ENCODE peak calls at places on chromosomes 2 and 18, in six cellular contexts. D, M, A, L, Z and H are unnamed samples. For H3K36me3 and H3K4me1, the result is how much of the 10 kb centered on the place peaks cover.

GRCh38 chr2:62972601-62973000 is 78.0 kb upstream of the OTX1 start:
- DNase-seq in D (no peak), M (no peak), A (no peak), L (no peak), Z (no peak), H (no peak)

GRCh38 chr2:226581661-226582060 is 218.0 kb downstream of the IRS1 start:
- DNase-seq in D (no peak), M (no peak), A (no peak), L (no peak), Z (no peak), H (no peak)

GRCh38 chr18:7447629-7448028 is 119.5 kb upstream of the PTPRM start:
- DNase-seq in D (no peak), M (no peak), A (no peak), L (peak), Z (no peak), H (no peak)

GRCh38 chr2:9300829-9301453 is 94.3 kb downstream of the ASAP2 start:
- DNase-seq in D (no peak), M (no peak), A (no peak), L (peak), Z (no peak), H (no peak)

GRCh38 chr2:210654091-210654490 is 97.7 kb downstream of the CPS1 start:
- DNase-seq in D (no peak), M (no peak), A (no peak), L (no peak), Z (no peak), H (no peak)

GRCh38 chr18:74476154-74476553 is 19.0 kb upstream of the DIPK1C start:
- DNase-seq in D (no peak), M (no peak), A (peak), L (no peak), Z (no peak), H (peak)

GRCh38 chr2:66446178-66446860 is 11.4 kb downstream of the MEIS1 start:
- DNase-seq in D (no peak), M (no peak), A (peak), L (no peak), Z (no peak), H (peak)

GRCh38 chr2:129760669-129761068 is 218.8 kb upstream of the RAB6C start:
- DNase-seq in D (no peak), M (no peak), A (no peak), L (no peak), Z (no peak), H (no peak)

GRCh38 chr2:186891219-186891621 is 42.2 kb upstream of the ZSWIM2 start:
- DNase-seq in D (no peak), M (no peak), A (no peak), L (peak), Z (no peak), H (no peak)

GRCh38 chr18:37343542-37343851 is 222.1 kb downstream of the CELF4 start:
- DNase-seq in D (no peak), M (no peak), A (no peak), L (peak), Z (no peak), H (no peak)

GRCh38 chr2:57758686-57759085 is 287.9 kb upstream of the VRK2 start:
- DNase-seq in D (no peak), M (no peak), A (no peak), L (no peak), Z (no peak), H (no peak)

GRCh38 chr2:156338578-156338977 is 6.1 kb upstream of the NR4A2 start:
- DNase-seq in D (no peak), M (no peak), A (no peak), L (no peak), Z (peak), H (no peak)

GRCh38 chr2:82062469-82062868 is 1757.9 kb upstream of the LRRTM1 start:
- DNase-seq in D (no peak), M (no peak), A (no peak), L (no peak), Z (no peak), H (no peak)

GRCh38 chr2:236345081-236345714 is 81.0 kb upstream of the ASB18 start:
- DNase-seq in D (no peak), M (no peak), A (no peak), L (no peak), Z (no peak), H (no peak)

GRCh38 chr2:8886876-8887275 is 49.5 kb upstream of the KIDINS220 start:
- DNase-seq in D (no peak), M (no peak), A (no peak), L (no peak), Z (no peak), H (no peak)

GRCh38 chr2:109473616-109474318 is 140.0 kb downstream of the SEPTIN10 start:
- DNase-seq in D (no peak), M (no peak), A (no peak), L (no peak), Z (peak), H (no peak)

GRCh38 chr2:223203971-223204370 is 152.0 kb downstream of the KCNE4 start:
- DNase-seq in D (no peak), M (no peak), A (no peak), L (peak), Z (no peak), H (no peak)

GRCh38 chr18:9563326-9563725 is 51.0 kb downstream of the PPP4R1 start:
- DNase-seq in D (no peak), M (peak), A (no peak), L (no peak), Z (no peak), H (no peak)
- H3K36me3 ChIP-seq in D (under half), M (under half), A (under half), L (half or more), Z (under half), H (half or more)

GRCh38 chr2:107336536-107336935 is 450.6 kb upstream of the ST6GAL2 start:
- DNase-seq in D (no peak), M (no peak), A (no peak), L (no peak), Z (no peak), H (no peak)

GRCh38 chr2:107337209-107337898 is 451.4 kb upstream of the ST6GAL2 start:
- DNase-seq in D (no peak), M (peak), A (no peak), L (no peak), Z (no peak), H (peak)

GRCh38 chr2:107338571-107338970 is 452.6 kb upstream of the ST6GAL2 start:
- DNase-seq in D (no peak), M (no peak), A (no peak), L (no peak), Z (no peak), H (no peak)

GRCh38 chr2:107338059-107338458 is 452.1 kb upstream of the ST6GAL2 start:
- DNase-seq in D (no peak), M (peak), A (no peak), L (no peak), Z (no peak), H (peak)

DNA sequence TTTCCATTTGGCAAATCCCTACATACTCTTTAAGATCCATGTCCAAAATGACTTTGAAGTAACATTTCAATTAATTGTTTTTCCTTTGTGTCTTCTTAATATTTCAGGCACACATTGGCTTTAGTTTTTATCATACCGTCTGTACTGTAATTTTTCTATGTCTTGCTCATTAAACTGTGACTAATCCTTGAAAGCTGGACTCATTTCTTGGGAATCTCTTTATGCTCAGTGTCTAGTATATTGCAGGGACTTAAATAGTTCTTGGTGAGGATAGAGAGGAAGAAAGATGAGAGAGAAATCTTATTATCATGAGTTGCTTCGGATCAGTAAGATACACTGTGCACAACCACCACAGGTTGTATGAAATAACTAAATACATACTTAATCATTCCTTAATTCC is 448.3 kb upstream of the ST6GAL2 start:
- DNase-seq in D (no peak), M (no peak), A (no peak), L (no peak), Z (no peak), H (no peak)
- H3K4me1 ChIP-seq in D (under half), M (under half), A (under half), L (under half), Z (under half), H (under half)

GRCh38 chr18:48942554-48943261 is 8.1 kb downstream of the SMAD7 start:
- DNase-seq in D (no peak), M (no peak), A (peak), L (peak), Z (peak), H (no peak)

GRCh38 chr18:48943333-48943732 is 7.4 kb downstream of the SMAD7 start:
- DNase-seq in D (no peak), M (no peak), A (no peak), L (no peak), Z (no peak), H (no peak)

GRCh38 chr18:48941672-48942071 is 9.1 kb downstream of the SMAD7 start:
- DNase-seq in D (no peak), M (no peak), A (peak), L (no peak), Z (no peak), H (no peak)

GRCh38 chr18:48940854-48941531 is 9.8 kb downstream of the SMAD7 start:
- DNase-seq in D (peak), M (no peak), A (peak), L (no peak), Z (peak), H (no peak)

GRCh38 chr18:48942086-48942485 is 8.7 kb downstream of the SMAD7 start:
- DNase-seq in D (no peak), M (no peak), A (no peak), L (no peak), Z (no peak), H (no peak)
- H3K36me3 ChIP-seq in D (under half), M (under half), A (under half), L (under half), Z (under half), H (under half)

GRCh38 chr2:171158036-171158789 is 2.5 kb downstream of the TLK1 start:
- DNase-seq in D (no peak), M (no peak), A (no peak), L (no peak), Z (no peak), H (no peak)
- H3K4me1 ChIP-seq in D (under half), M (under half), A (under half), L (under half), Z (under half), H (under half)

GRCh38 chr2:233295891-233296290 is 11.7 kb upstream of the SAG start:
- DNase-seq in D (no peak), M (no peak), A (no peak), L (no peak), Z (no peak), H (no peak)
- H3K36me3 ChIP-seq in D (under half), M (half or more), A (under half), L (under half), Z (under half), H (half or more)

DNA sequence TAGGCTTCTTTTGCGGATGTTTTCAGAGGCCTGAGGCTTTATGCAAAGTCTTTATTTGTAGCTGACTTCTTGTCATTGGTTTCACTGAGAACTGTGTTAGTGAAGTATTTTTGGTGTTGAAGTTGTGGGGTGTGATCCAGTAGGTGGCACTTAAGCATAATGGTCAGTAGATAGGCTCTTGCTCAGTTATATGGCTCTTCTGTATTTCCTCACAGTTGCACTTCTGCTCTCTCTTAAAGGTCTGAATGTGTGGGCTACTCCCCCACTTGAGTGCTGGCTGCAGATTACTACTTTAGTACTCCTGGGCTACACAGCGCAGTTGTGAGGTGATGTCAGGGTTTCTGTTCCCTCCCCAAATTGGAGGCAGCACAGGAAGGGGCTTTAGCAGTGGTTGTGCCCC is 133.8 kb upstream of the SCN7A start:
- DNase-seq in D (no peak), M (no peak), A (peak), L (no peak), Z (no peak), H (no peak)
- H3K4me1 ChIP-seq in D (under half), M (under half), A (under half), L (under half), Z (under half), H (under half)